ENCODE peak calls at places on chromosomes 16 and 17, in five cellular contexts. P, X, W, B and V are unnamed samples. For H3K4me1, the result is how much of the 10 kb centered on the place peaks cover.

GRCh38 chr17:43984521-43984920 is 19.9 kb upstream of the NAGS start:
- DNase-seq in B (no peak), X (no peak), P (no peak), W (no peak), V (no peak)

GRCh38 chr16:78624349-78624748 is 524.9 kb downstream of the WWOX start:
- DNase-seq in W (no peak), P (peak), B (peak), X (no peak), V (no peak)

GRCh38 chr17:64732336-64733006 is 70.4 kb upstream of the SMURF2 start:
- DNase-seq in B (no peak), P (peak), W (peak), X (no peak), V (no peak)

GRCh38 chr16:85567101-85567866 is 45.8 kb upstream of the GSE1 start:
- DNase-seq in W (no peak), P (no peak), B (no peak), X (no peak), V (no peak)

GRCh38 chr16:48507346-48507745 is 102.6 kb downstream of the N4BP1 start:
- DNase-seq in X (no peak), P (no peak), B (no peak), W (no peak), V (no peak)

GRCh38 chr17:41863074-41863843 is 2.0 kb downstream of the KLHL11 start:
- DNase-seq in P (no peak), W (no peak), X (no peak), B (no peak), V (peak)

GRCh38 chr17:15966879-15967248 is 21.9 kb downstream of the ADORA2B start:
- DNase-seq in W (peak), B (no peak), P (no peak), X (no peak), V (peak)

GRCh38 chr16:3001316-3001715 is 11.4 kb upstream of the CLDN9 start:
- DNase-seq in W (no peak), X (no peak), B (no peak), P (no peak), V (no peak)

GRCh38 chr16:86403541-86404163 is 106.7 kb upstream of the FOXF1 start:
- DNase-seq in P (no peak), W (no peak), B (no peak), X (no peak), V (no peak)

GRCh38 chr17:79038545-79039135 is 14.7 kb downstream of the C1QTNF1 start:
- DNase-seq in B (no peak), X (no peak), P (peak), W (no peak), V (no peak)

GRCh38 chr16:81006472-81007311 is at the start of the genes CENPN and CMC2:
- DNase-seq in B (peak), W (peak), P (peak), X (peak), V (peak)

GRCh38 chr16:31330553-31330890 is 24.5 kb upstream of the ITGAX start:
- DNase-seq in X (no peak), B (no peak), P (no peak), W (no peak), V (no peak)
- TF ChIP-seq EZH2 in X (no peak), B (peak), P (no peak), W (no peak), V (no peak)

GRCh38 chr16:68739964-68740627 is 3.0 kb downstream of the CDH1 start:
- DNase-seq in W (no peak), X (peak), B (no peak), P (no peak), V (no peak)
- H3K27ac ChIP-seq in W (peak), X (peak), B (no peak), P (no peak), V (no peak)

GRCh38 chr16:16015849-16016248 is 66.4 kb downstream of the ABCC1 start:
- DNase-seq in W (no peak), P (no peak), B (no peak), X (no peak), V (no peak)

GRCh38 chr16:16016388-16016964 is 67.1 kb downstream of the ABCC1 start:
- DNase-seq in P (no peak), B (no peak), X (no peak), W (no peak), V (no peak)

GRCh38 chr16:16012144-16012543 is 62.7 kb downstream of the ABCC1 start:
- DNase-seq in B (no peak), P (no peak), X (no peak), W (no peak), V (no peak)

GRCh38 chr16:16014329-16015224 is 65.2 kb downstream of the ABCC1 start:
- DNase-seq in B (peak), X (peak), P (peak), W (peak), V (no peak)

GRCh38 chr16:16013812-16014211 is 64.4 kb downstream of the ABCC1 start:
- DNase-seq in X (no peak), B (no peak), P (no peak), W (no peak), V (no peak)
- H3K4me1 ChIP-seq in X (under half), B (under half), P (under half), W (under half), V (under half)

DNA sequence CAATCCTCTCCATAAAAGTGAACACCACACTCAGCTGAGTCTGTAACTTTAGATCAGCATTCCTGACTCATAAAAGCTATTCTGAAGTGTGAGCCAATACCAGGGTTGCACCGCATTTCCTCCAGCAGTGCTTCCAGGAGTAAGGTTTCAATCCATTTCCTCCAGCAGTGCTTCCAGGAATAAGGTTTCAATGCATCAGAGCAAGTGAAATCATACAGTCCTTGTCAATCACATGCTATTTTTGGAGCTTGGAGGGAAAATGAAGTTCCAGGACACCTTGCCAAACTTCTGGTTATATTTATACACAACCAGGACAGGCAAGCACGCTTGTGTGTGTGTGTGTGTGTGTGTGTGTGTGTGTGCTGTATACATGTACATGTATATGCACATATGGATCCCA is 327.6 kb downstream of the GRIN2A start:
- DNase-seq in B (no peak), P (peak), X (peak), W (no peak), V (no peak)
- TF ChIP-seq EZH2 in B (no peak), P (no peak), X (no peak), W (no peak), V (no peak)

GRCh38 chr17:37219876-37220608 is 155.7 kb upstream of the C17orf78 start:
- DNase-seq in W (no peak), X (no peak), B (no peak), P (no peak), V (no peak)
- H3K27ac ChIP-seq in W (no peak), X (no peak), B (no peak), P (no peak), V (no peak)